ENCODE peak calls at places on chromosomes 6 and 20, in five cellular contexts. One of them, this sample, is unnamed.

GRCh38 chr6:106715922-106716321 is 86.5 kb downstream of the QRSL1 start:
- DNase-seq in tibial nerve: no peak
- DNase-seq in ovary: no peak
- DNase-seq in sigmoid colon: no peak
- DNase-seq in heart left ventricle: no peak
- DNase-seq in this sample: no peak

GRCh38 chr6:107600111-107600510 is 110.2 kb downstream of the SOBP start:
- DNase-seq in tibial nerve: no peak
- DNase-seq in ovary: no peak
- DNase-seq in sigmoid colon: no peak
- DNase-seq in heart left ventricle: no peak
- DNase-seq in this sample: no peak

GRCh38 chr6:12576389-12576788 is 140.2 kb upstream of the PHACTR1 start:
- DNase-seq in tibial nerve: no peak
- DNase-seq in ovary: no peak
- DNase-seq in sigmoid colon: no peak
- DNase-seq in heart left ventricle: no peak
- DNase-seq in this sample: no peak

GRCh38 chr6:75922226-75922625 is 150.2 kb downstream of the IMPG1 start:
- DNase-seq in tibial nerve: no peak
- DNase-seq in ovary: no peak
- DNase-seq in sigmoid colon: no peak
- DNase-seq in heart left ventricle: no peak
- DNase-seq in this sample: no peak

GRCh38 chr6:118469468-118469867 is 78.6 kb upstream of the PLN start:
- DNase-seq in tibial nerve: no peak
- DNase-seq in ovary: no peak
- DNase-seq in sigmoid colon: no peak
- DNase-seq in heart left ventricle: no peak
- DNase-seq in this sample: no peak

GRCh38 chr20:40689943-40690835 is 1.2 kb upstream of the MAFB start:
- DNase-seq in tibial nerve: peak
- DNase-seq in ovary: peak
- DNase-seq in sigmoid colon: peak
- DNase-seq in heart left ventricle: peak
- DNase-seq in this sample: peak

GRCh38 chr6:128573036-128573435 is 52.6 kb upstream of the PTPRK start:
- DNase-seq in tibial nerve: no peak
- DNase-seq in ovary: no peak
- DNase-seq in sigmoid colon: no peak
- DNase-seq in heart left ventricle: no peak
- DNase-seq in this sample: no peak

GRCh38 chr6:146851837-146852236 is 253.1 kb downstream of the ADGB start:
- DNase-seq in tibial nerve: no peak
- DNase-seq in ovary: no peak
- DNase-seq in sigmoid colon: no peak
- DNase-seq in heart left ventricle: no peak
- DNase-seq in this sample: no peak

GRCh38 chr6:81753709-81754678 is 1.5 kb upstream of the TENT5A start:
- DNase-seq in tibial nerve: peak
- DNase-seq in ovary: peak
- DNase-seq in sigmoid colon: peak
- DNase-seq in heart left ventricle: peak
- DNase-seq in this sample: peak

GRCh38 chr6:12324741-12325140 is 34.6 kb downstream of the EDN1 start:
- DNase-seq in tibial nerve: no peak
- DNase-seq in ovary: no peak
- DNase-seq in sigmoid colon: no peak
- DNase-seq in heart left ventricle: no peak
- DNase-seq in this sample: no peak

GRCh38 chr6:22497299-22497698 is 72.1 kb upstream of the HDGFL1 start:
- DNase-seq in tibial nerve: no peak
- DNase-seq in ovary: no peak
- DNase-seq in sigmoid colon: no peak
- DNase-seq in heart left ventricle: no peak
- DNase-seq in this sample: no peak

GRCh38 chr6:168120390-168121307 is 41.6 kb upstream of the FRMD1 start:
- DNase-seq in tibial nerve: no peak
- DNase-seq in ovary: no peak
- DNase-seq in sigmoid colon: peak
- DNase-seq in heart left ventricle: no peak
- DNase-seq in this sample: peak

GRCh38 chr6:147222160-147222838 is 18.1 kb downstream of the STXBP5 start:
- DNase-seq in tibial nerve: no peak
- DNase-seq in ovary: no peak
- DNase-seq in sigmoid colon: no peak
- DNase-seq in heart left ventricle: no peak
- DNase-seq in this sample: no peak

GRCh38 chr6:159092631-159093030 is 47.8 kb upstream of the TAGAP start:
- DNase-seq in tibial nerve: no peak
- DNase-seq in ovary: no peak
- DNase-seq in sigmoid colon: no peak
- DNase-seq in heart left ventricle: no peak
- DNase-seq in this sample: no peak

GRCh38 chr6:100281471-100281878 is 183.2 kb downstream of the SIM1 start:
- DNase-seq in tibial nerve: no peak
- DNase-seq in ovary: no peak
- DNase-seq in sigmoid colon: no peak
- DNase-seq in heart left ventricle: no peak
- DNase-seq in this sample: no peak

GRCh38 chr6:121726596-121726995 is 291.1 kb downstream of the GJA1 start:
- DNase-seq in tibial nerve: no peak
- DNase-seq in ovary: no peak
- DNase-seq in sigmoid colon: no peak
- DNase-seq in heart left ventricle: no peak
- DNase-seq in this sample: no peak

GRCh38 chr20:39800548-39800947 is 838.4 kb downstream of the DHX35 start:
- DNase-seq in tibial nerve: no peak
- DNase-seq in ovary: no peak
- DNase-seq in sigmoid colon: peak
- DNase-seq in heart left ventricle: peak
- DNase-seq in this sample: peak

GRCh38 chr20:61799928-61800327 is 265.8 kb downstream of the TAF4 start:
- DNase-seq in tibial nerve: no peak
- DNase-seq in ovary: no peak
- DNase-seq in sigmoid colon: no peak
- DNase-seq in heart left ventricle: no peak
- DNase-seq in this sample: no peak

GRCh38 chr6:34462561-34462971 is 3.3 kb upstream of the PACSIN1 start:
- DNase-seq in tibial nerve: no peak
- DNase-seq in ovary: no peak
- DNase-seq in sigmoid colon: no peak
- DNase-seq in heart left ventricle: peak
- DNase-seq in this sample: no peak

GRCh38 chr6:134678436-134678889 is 271.4 kb downstream of the ALDH8A1 start:
- DNase-seq in tibial nerve: no peak
- DNase-seq in ovary: peak
- DNase-seq in sigmoid colon: no peak
- DNase-seq in heart left ventricle: peak
- DNase-seq in this sample: no peak

GRCh38 chr6:142187209-142187608 is 40.1 kb downstream of the VTA1 start:
- DNase-seq in tibial nerve: no peak
- DNase-seq in ovary: no peak
- DNase-seq in sigmoid colon: no peak
- DNase-seq in heart left ventricle: peak
- DNase-seq in this sample: no peak

GRCh38 chr6:157770946-157771345 is 52.1 kb upstream of the SNX9 start:
- DNase-seq in tibial nerve: no peak
- DNase-seq in ovary: no peak
- DNase-seq in sigmoid colon: no peak
- DNase-seq in heart left ventricle: no peak
- DNase-seq in this sample: no peak

GRCh38 chr20:58054082-58054481 is 174.4 kb downstream of the ANKRD60 start:
- DNase-seq in tibial nerve: no peak
- DNase-seq in ovary: no peak
- DNase-seq in sigmoid colon: no peak
- DNase-seq in heart left ventricle: no peak
- DNase-seq in this sample: peak

GRCh38 chr20:46520976-46521579 is 7.7 kb upstream of the ZNF334 start:
- DNase-seq in tibial nerve: peak
- DNase-seq in ovary: peak
- DNase-seq in sigmoid colon: no peak
- DNase-seq in heart left ventricle: no peak
- DNase-seq in this sample: no peak

GRCh38 chr6:153673214-153673613 is 365.8 kb upstream of the OPRM1 start:
- DNase-seq in tibial nerve: no peak
- DNase-seq in ovary: no peak
- DNase-seq in sigmoid colon: no peak
- DNase-seq in heart left ventricle: no peak
- DNase-seq in this sample: no peak

GRCh38 chr6:15358579-15359327 is 112.9 kb downstream of the JARID2 start:
- DNase-seq in tibial nerve: no peak
- DNase-seq in ovary: no peak
- DNase-seq in sigmoid colon: no peak
- DNase-seq in heart left ventricle: no peak
- DNase-seq in this sample: no peak

GRCh38 chr20:10761786-10762185 is 88.0 kb upstream of the JAG1 start:
- DNase-seq in tibial nerve: no peak
- DNase-seq in ovary: no peak
- DNase-seq in sigmoid colon: no peak
- DNase-seq in heart left ventricle: peak
- DNase-seq in this sample: no peak

GRCh38 chr6:142417331-142417750 is 115.5 kb downstream of the ADGRG6 start:
- DNase-seq in tibial nerve: no peak
- DNase-seq in ovary: no peak
- DNase-seq in sigmoid colon: no peak
- DNase-seq in heart left ventricle: no peak
- DNase-seq in this sample: no peak

GRCh38 chr20:45951925-45952834 is 17.7 kb downstream of the PCIF1 start:
- DNase-seq in tibial nerve: no peak
- DNase-seq in ovary: no peak
- DNase-seq in sigmoid colon: no peak
- DNase-seq in heart left ventricle: no peak
- DNase-seq in this sample: no peak

GRCh38 chr20:46139908-46140482 is 21.9 kb downstream of the CD40 start:
- DNase-seq in tibial nerve: no peak
- DNase-seq in ovary: no peak
- DNase-seq in sigmoid colon: no peak
- DNase-seq in heart left ventricle: no peak
- DNase-seq in this sample: no peak

GRCh38 chr20:35192071-35192872 is 20.4 kb downstream of the PROCR start:
- DNase-seq in tibial nerve: no peak
- DNase-seq in ovary: peak
- DNase-seq in sigmoid colon: no peak
- DNase-seq in heart left ventricle: no peak
- DNase-seq in this sample: no peak

GRCh38 chr6:90183587-90184333 is 112.9 kb downstream of the BACH2 start:
- DNase-seq in tibial nerve: no peak
- DNase-seq in ovary: no peak
- DNase-seq in sigmoid colon: no peak
- DNase-seq in heart left ventricle: no peak
- DNase-seq in this sample: no peak

DNA sequence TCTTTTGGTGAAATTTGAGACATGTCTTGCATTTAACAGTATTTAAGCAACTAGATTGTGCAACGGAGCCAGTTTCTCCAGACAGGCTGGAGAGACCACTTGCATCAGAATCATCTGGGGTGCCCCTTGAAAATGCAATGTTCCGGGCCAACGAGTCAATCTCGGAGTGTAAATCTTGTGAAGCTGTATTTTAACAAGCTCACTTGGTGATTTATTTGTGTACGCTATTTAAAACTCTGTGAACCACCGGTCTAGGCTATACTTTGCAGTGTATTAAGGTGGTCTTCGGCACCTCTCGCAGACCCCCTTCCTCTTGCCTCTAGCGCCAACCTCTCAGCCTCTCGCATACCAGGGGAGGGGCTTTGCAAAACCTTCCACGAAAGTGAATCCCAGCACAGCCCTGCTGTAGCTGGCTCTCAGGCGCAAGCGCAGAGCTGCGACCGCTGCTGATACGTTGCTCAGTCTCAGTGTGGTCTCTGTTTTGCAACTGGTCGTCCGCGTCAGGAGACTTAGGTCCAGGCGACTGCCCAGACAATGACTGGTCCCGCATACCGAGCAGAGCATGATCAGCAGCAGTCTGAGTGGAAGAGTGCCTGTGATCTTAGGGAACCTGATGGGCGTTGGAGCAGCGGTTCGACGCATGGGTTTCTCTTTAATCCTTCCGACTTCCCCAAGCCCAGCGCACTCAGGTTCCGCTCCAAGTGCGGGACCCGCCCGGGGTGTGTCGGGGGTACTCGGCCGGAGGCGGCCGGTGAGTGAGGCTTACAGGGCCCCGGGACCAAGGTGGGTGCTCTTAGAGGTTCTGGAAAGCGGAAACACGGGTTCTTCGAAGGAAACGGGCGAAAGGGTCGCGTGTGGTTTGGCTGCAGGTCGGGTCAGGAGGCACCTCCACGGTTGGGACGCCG is at the start of gene ZNF391:
- DNase-seq in tibial nerve: peak
- DNase-seq in ovary: peak
- DNase-seq in sigmoid colon: peak
- DNase-seq in heart left ventricle: peak
- DNase-seq in this sample: peak
- TF ChIP-seq POLR2A in tibial nerve: no peak
- TF ChIP-seq POLR2A in ovary: no peak
- TF ChIP-seq POLR2A in sigmoid colon: no peak
- TF ChIP-seq POLR2A in heart left ventricle: peak
- TF ChIP-seq POLR2A in this sample: no peak

DNA sequence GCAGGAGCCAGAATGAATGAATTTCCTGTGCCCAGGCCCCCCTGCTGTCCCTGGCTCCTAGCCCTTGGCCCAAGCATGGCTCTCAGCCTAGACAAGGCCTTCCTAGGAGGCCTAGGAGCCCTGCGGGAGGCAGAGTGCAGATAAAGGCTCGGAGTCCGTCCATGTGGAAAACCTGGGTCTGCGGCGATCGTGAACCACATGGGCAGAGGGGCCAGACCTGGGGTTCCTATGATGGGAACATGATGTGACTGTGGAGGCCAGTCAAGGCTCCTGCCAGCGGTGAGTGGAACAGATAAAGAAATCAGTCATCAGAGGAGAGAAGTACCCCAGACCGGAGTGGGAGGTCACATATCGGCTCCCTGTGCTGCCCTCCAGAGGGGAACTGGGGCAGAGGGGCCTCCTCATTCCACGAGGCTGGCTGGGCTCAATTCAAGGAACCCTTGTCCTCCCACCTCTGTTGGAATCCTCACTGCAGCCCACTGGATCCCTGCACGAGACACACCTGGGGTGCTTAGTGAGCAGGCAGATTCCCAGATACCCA is 5.8 kb upstream of the VSTM2L start:
- DNase-seq in tibial nerve: no peak
- DNase-seq in ovary: no peak
- DNase-seq in sigmoid colon: no peak
- DNase-seq in heart left ventricle: peak
- DNase-seq in this sample: no peak
- TF ChIP-seq CTCF in tibial nerve: no peak
- TF ChIP-seq CTCF in ovary: no peak
- TF ChIP-seq CTCF in sigmoid colon: no peak
- TF ChIP-seq CTCF in heart left ventricle: no peak
- TF ChIP-seq CTCF in this sample: no peak

GRCh38 chr6:35919827-35920751 is 809 bp downstream of the SRPK1 start:
- DNase-seq in tibial nerve: no peak
- DNase-seq in ovary: peak
- DNase-seq in sigmoid colon: peak
- DNase-seq in heart left ventricle: no peak
- DNase-seq in this sample: no peak
- TF ChIP-seq POLR2A in tibial nerve: no peak
- TF ChIP-seq POLR2A in ovary: no peak
- TF ChIP-seq POLR2A in sigmoid colon: no peak
- TF ChIP-seq POLR2A in heart left ventricle: no peak
- TF ChIP-seq POLR2A in this sample: no peak

GRCh38 chr20:43409041-43409913 is 48.4 kb upstream of the SRSF6 start:
- DNase-seq in tibial nerve: no peak
- DNase-seq in ovary: no peak
- DNase-seq in sigmoid colon: no peak
- DNase-seq in heart left ventricle: no peak
- DNase-seq in this sample: no peak

GRCh38 chr20:43404880-43405279 is 52.8 kb upstream of the SRSF6 start:
- DNase-seq in tibial nerve: no peak
- DNase-seq in ovary: no peak
- DNase-seq in sigmoid colon: no peak
- DNase-seq in heart left ventricle: no peak
- DNase-seq in this sample: no peak
- TF ChIP-seq CTCF in tibial nerve: no peak
- TF ChIP-seq CTCF in ovary: no peak
- TF ChIP-seq CTCF in sigmoid colon: no peak
- TF ChIP-seq CTCF in heart left ventricle: no peak
- TF ChIP-seq CTCF in this sample: no peak

This sample was measured in lower leg skin.